ENCODE peak calls at places on chromosomes 16 and 17, in four cellular contexts. D is stomach, C is colonic mucosa, T is SJSA1. G is an unnamed sample.

GRCh38 chr16:23048164-23048563 is 101.1 kb downstream of the USP31 start:
- DNase-seq in D (no peak), C (no peak), T (no peak), G (no peak)

GRCh38 chr16:80161799-80162380 is 378.9 kb upstream of the DYNLRB2 start:
- DNase-seq in D (no peak), C (no peak), T (no peak), G (no peak)

GRCh38 chr17:61409301-61410099 is 9.9 kb downstream of the TBX2 start:
- DNase-seq in D (peak; percentile 69), C (peak; percentile 48), T (peak; percentile 78), G (no peak)

GRCh38 chr17:41683441-41684007 is 5.2 kb upstream of the EIF1 start:
- DNase-seq in D (no peak), C (no peak), T (no peak), G (no peak)

GRCh38 chr16:85245307-85246172 is 133.3 kb upstream of the CIBAR2 start:
- DNase-seq in D (peak; percentile 44), C (peak; percentile 55), T (peak; percentile 68), G (peak; percentile 19)

GRCh38 chr16:5004311-5004710 is 29.4 kb downstream of the NAGPA start:
- DNase-seq in D (no peak), C (no peak), T (no peak), G (no peak)

GRCh38 chr16:1455190-1456171 is 11.1 kb upstream of the CCDC154 start:
- DNase-seq in D (no peak), C (no peak), T (no peak), G (no peak)

GRCh38 chr16:61885343-61885742 is 150.9 kb downstream of the CDH8 start:
- DNase-seq in D (no peak), C (no peak), T (no peak), G (no peak)

GRCh38 chr17:8226536-8227237 is 16.3 kb upstream of the AURKB start:
- DNase-seq in D (peak; percentile 32), C (peak; percentile 90), T (peak; percentile 82), G (peak; percentile 66)

GRCh38 chr17:65537845-65538678 is 23.4 kb downstream of the AXIN2 start:
- DNase-seq in D (no peak), C (no peak), T (no peak), G (peak; percentile 48)
- H3K36me3 ChIP-seq in D (peaks cover 80% of the 10 kb centered on the region), C (peaks cover 11% of the 10 kb centered on the region), T (peaks cover 32% of the 10 kb centered on the region), G (peaks cover 14% of the 10 kb centered on the region)

GRCh38 chr17:77897741-77898301 is 60.7 kb upstream of the TNRC6C start:
- DNase-seq in D (no peak), C (no peak), T (no peak), G (no peak)
- H3K27ac ChIP-seq in D (no peak overlapping the region), C (no peak overlapping the region), T (no peak overlapping the region), G (no peak overlapping the region)

GRCh38 chr17:79164408-79164807 is 89.8 kb downstream of the ENGASE start:
- DNase-seq in D (no peak), C (no peak), T (no peak), G (no peak)
- H3K27me3 ChIP-seq in D (no peaks in the 10 kb centered on the region), C (peaks cover 3% of the 10 kb centered on the region), T (peaks cover 100% of the 10 kb centered on the region), G (no peaks in the 10 kb centered on the region)

GRCh38 chr17:37493249-37494027 is 3.7 kb downstream of the DUSP14 start:
- DNase-seq in D (no peak), C (no peak), T (no peak), G (no peak)

GRCh38 chr17:37494971-37495370 is 5.3 kb downstream of the DUSP14 start:
- DNase-seq in D (no peak), C (no peak), T (no peak), G (no peak)

GRCh38 chr17:37490638-37491614 is 1.2 kb downstream of the DUSP14 start:
- DNase-seq in D (no peak), C (peak; percentile 29), T (peak; percentile 85), G (no peak)

GRCh38 chr17:37492167-37492566 is 2.5 kb downstream of the DUSP14 start:
- DNase-seq in D (no peak), C (no peak), T (no peak), G (no peak)

DNA sequence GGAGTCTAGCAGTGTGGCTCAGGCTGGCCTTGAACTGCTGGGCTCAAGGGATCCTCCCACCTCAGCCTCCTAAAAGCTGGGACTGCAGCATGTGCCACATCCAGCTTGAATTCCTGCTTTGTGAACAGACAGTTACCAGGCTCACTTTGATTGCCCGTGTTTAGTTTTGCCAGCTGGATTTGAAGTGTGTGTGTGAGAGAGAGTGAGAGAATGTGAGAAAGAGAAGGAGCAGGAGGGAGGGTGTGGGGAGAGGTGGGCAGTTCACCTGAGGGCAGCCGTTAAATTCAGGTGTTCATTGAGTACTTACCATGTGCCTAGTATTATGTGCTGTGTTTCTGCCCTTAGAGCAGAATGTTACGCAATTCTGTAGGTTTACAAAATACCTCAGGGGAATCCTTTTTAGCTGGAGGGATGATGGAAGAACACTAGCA is 4.7 kb downstream of the DUSP14 start:
- DNase-seq in D (no peak), C (no peak), T (no peak), G (no peak)
- H3K36me3 ChIP-seq in D (no peaks in the 10 kb centered on the region), C (no peaks in the 10 kb centered on the region), T (peaks cover 19% of the 10 kb centered on the region), G (no peaks in the 10 kb centered on the region)

DNA sequence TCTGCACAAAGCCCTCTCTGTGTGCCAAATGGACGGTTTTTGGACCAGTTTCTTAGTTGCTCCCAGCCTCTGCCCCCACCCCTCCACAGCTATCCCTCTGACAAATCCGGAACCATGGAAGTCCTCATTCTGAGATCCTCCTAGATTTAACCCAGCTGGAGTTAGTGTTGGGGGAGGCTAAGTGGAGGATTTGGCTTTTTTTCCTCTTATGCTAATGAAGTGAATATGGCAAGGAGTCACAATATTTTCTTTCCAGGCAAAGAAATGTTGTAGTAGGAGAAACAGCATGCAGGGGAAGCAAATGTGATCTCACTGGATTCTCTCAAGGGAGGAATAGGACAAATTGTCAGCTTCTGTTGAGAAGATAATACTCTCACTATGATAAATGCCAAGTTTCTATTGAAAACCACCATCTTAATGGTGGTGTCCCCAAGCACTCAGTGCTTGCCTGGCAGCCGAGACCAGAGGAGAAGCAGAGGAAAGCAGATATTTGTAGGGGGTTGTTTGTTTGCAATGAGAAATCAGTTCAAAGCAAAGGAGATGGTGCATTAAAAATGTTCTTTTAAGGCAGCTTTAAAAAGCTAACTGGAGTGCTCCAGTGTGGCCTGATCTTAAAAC is 159.5 kb downstream of the MSI2 start:
- DNase-seq in D (no peak), C (no peak), T (no peak), G (no peak)
- H3K27ac ChIP-seq in D (no peak overlapping the region), C (no peak overlapping the region), T (no peak overlapping the region), G (no peak overlapping the region)

GRCh38 chr17:48748728-48749566 is 20.4 kb upstream of the HOXB13 start:
- DNase-seq in D (no peak), C (no peak), T (no peak), G (no peak)

GRCh38 chr17:48749621-48750553 is 21.3 kb upstream of the HOXB13 start:
- DNase-seq in D (no peak), C (no peak), T (no peak), G (no peak)

GRCh38 chr17:48747445-48748363 is 19.2 kb upstream of the HOXB13 start:
- DNase-seq in D (no peak), C (no peak), T (no peak), G (no peak)

GRCh38 chr17:48746916-48747444 is 18.4 kb upstream of the HOXB13 start:
- DNase-seq in D (no peak), C (no peak), T (no peak), G (no peak)

DNA sequence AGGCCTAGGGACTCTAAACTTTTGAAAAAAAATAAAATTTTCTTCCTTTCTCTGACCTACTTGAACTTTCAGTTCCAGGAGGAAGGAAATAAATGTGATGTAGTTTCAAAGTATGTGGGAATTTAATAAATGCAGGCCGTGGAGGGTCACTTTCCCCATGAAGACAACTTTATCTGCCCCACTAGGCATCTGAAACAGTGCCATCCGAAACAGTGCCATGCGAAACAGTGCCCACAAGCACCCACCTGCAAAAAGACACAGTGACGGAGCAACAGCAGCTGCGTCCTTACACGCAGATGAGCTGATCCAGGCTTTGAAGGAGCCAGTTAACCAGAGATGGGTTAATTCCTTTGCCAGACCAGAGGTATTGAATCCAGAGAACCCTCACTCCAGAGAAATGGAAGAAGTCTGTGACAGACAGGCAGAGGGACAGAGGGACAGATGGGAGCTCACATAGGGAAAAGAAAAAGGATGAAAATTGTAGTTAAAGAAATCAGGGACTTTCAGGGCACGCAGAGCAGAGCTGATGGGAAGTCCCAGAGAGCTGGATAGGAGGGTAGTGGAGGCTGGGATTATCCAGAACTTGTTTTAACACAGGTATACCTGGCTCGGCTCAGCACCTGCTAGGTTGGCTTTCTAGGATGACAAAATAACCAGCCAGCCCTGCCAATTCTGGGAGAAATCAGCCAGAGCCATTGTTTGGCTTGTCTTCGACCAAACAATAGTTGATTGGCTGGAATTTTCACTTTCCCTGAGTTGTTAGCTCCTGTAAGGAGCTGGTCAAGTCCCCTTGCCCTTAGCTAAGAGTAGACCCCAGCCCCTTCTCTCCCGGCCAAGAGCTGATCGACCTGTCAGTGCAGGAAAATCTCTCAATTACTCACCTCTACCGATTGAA is 17.1 kb upstream of the HOXB13 start:
- DNase-seq in D (no peak), C (no peak), T (no peak), G (no peak)
- H3K27me3 ChIP-seq in D (peaks cover 45% of the 10 kb centered on the region), C (peaks cover 43% of the 10 kb centered on the region), T (peaks cover 95% of the 10 kb centered on the region), G (peaks cover 73% of the 10 kb centered on the region)

GRCh38 chr16:47713225-47713595 is 252.1 kb downstream of the PHKB start:
- DNase-seq in D (no peak), C (no peak), T (peak; percentile 87), G (no peak)
- H3K36me3 ChIP-seq in D (no peaks in the 10 kb centered on the region), C (no peaks in the 10 kb centered on the region), T (no peaks in the 10 kb centered on the region), G (no peaks in the 10 kb centered on the region)

GRCh38 chr16:79146-80054 is 1.4 kb downstream of the MPG start:
- DNase-seq in D (no peak), C (no peak), T (no peak), G (no peak)
- H3K27ac ChIP-seq in D (peak overlapping the region; percentile 95), C (peak overlapping the region; percentile 96), T (no peak overlapping the region), G (no peak overlapping the region)

GRCh38 chr17:32265896-32266388 is 310 bp downstream of the RHBDL3 start:
- DNase-seq in D (no peak), C (no peak), T (no peak), G (no peak)

GRCh38 chr17:32267690-32268205 is 2.1 kb downstream of the RHBDL3 start:
- DNase-seq in D (no peak), C (no peak), T (no peak), G (no peak)

GRCh38 chr17:32265192-32265895 is at the start of gene RHBDL3:
- DNase-seq in D (peak; percentile 32), C (no peak), T (no peak), G (no peak)

GRCh38 chr17:32264823-32265191 is 825 bp upstream of the RHBDL3 start:
- DNase-seq in D (no peak), C (no peak), T (no peak), G (no peak)

GRCh38 chr17:32266389-32267269 is 997 bp downstream of the RHBDL3 start:
- DNase-seq in D (no peak), C (no peak), T (no peak), G (peak; percentile 9)
- H3K27me3 ChIP-seq in D (no peaks in the 10 kb centered on the region), C (peaks cover 43% of the 10 kb centered on the region), T (peaks cover 38% of the 10 kb centered on the region), G (peaks cover 6% of the 10 kb centered on the region)

DNA sequence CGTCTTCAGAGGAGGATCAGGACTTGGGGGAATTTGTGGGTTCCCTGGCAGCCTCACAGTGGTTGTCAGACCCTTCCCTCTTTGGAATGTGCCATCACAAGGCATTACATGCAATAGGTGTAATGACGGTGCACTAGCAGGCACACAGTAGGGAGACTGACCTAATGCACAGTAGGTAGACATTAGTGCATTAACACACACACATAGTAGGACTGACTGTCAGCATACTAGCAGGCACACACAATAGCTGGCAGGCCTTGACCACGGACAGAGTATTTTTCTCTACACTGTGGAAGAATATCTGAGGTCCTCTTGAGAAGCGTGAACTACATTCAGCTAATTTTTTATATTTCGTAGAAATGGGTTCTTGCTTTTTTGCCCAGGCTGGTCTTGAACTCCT is 10.9 kb upstream of the UBALD2 start:
- DNase-seq in D (no peak), C (no peak), T (no peak), G (no peak)
- H3K36me3 ChIP-seq in D (no peaks in the 10 kb centered on the region), C (no peaks in the 10 kb centered on the region), T (no peaks in the 10 kb centered on the region), G (no peaks in the 10 kb centered on the region)

G was measured in naive thymus-derived CD4-positive, alpha-beta T cell.